ENCODE peak calls at places on chromosome 19, in seven cellular contexts. B is T follicular helper cell, A is HTR-8/SVneo, Y is Daoy, R is NCI-H460, Z is bronchial epithelial cell, C is amniotic epithelial cell. G is an unnamed sample.

GRCh38 chr19:3610745-3611717 is 4.4 kb upstream of the TBXA2R start:
- DNase-seq in B (no peak), A (no peak), Y (no peak), R (no peak), Z (no peak), C (no peak), G (no peak)

GRCh38 chr19:35272122-35272715 is 3.5 kb downstream of the USF2 start:
- DNase-seq in B (no peak), A (no peak), Y (no peak), R (no peak), Z (no peak), C (no peak), G (no peak)

GRCh38 chr19:33804021-33804799 is 7.5 kb downstream of the KCTD15 start:
- DNase-seq in B (no peak), A (no peak), Y (peak; percentile 37), R (no peak), Z (peak; percentile 86), C (peak; percentile 88), G (no peak)

GRCh38 chr19:1084024-1084868 is 10.9 kb downstream of the POLR2E start:
- DNase-seq in B (no peak), A (no peak), Y (no peak), R (no peak), Z (no peak), C (no peak), G (no peak)

GRCh38 chr19:13121551-13122274 is 3.6 kb downstream of the NACC1 start:
- DNase-seq in B (no peak), A (no peak), Y (no peak), R (no peak), Z (no peak), C (no peak), G (no peak)

GRCh38 chr19:43526884-43527859 is at the start of gene ETHE1:
- DNase-seq in B (peak; percentile 49), A (peak; percentile 82), Y (peak; percentile 74), R (peak; percentile 41), Z (peak; percentile 56), C (peak; percentile 44), G (no peak)

GRCh38 chr19:46728693-46729339 is 11.9 kb upstream of the PRKD2 start:
- DNase-seq in B (peak; percentile 72), A (peak; percentile 54), Y (peak; percentile 74), R (peak; percentile 43), Z (peak; percentile 23), C (no peak), G (no peak)

GRCh38 chr19:2410023-2410422 is 17.4 kb downstream of the TIMM13 start:
- DNase-seq in B (no peak), A (no peak), Y (no peak), R (no peak), Z (no peak), C (no peak), G (no peak)

GRCh38 chr19:19385900-19386339 is 19.6 kb upstream of the GATAD2A start:
- DNase-seq in B (peak; percentile 36), A (peak; percentile 27), Y (no peak), R (no peak), Z (no peak), C (no peak), G (no peak)

GRCh38 chr19:45589768-45590167 is 5.2 kb upstream of the OPA3 start:
- DNase-seq in B (no peak), A (no peak), Y (no peak), R (no peak), Z (no peak), C (no peak), G (no peak)

GRCh38 chr19:18386543-18387251 is 739 bp downstream of the GDF15 start:
- DNase-seq in B (no peak), A (no peak), Y (no peak), R (peak; percentile 80), Z (no peak), C (no peak), G (no peak)

GRCh38 chr19:1069009-1069779 is 2.2 kb downstream of the ARHGAP45 start:
- DNase-seq in B (peak; percentile 59), A (no peak), Y (no peak), R (no peak), Z (no peak), C (no peak), G (no peak)

GRCh38 chr19:19261350-19262189 is 11.5 kb downstream of the TM6SF2 start:
- DNase-seq in B (no peak), A (no peak), Y (no peak), R (no peak), Z (no peak), C (no peak), G (no peak)

GRCh38 chr19:1042689-1043511 is 3.0 kb downstream of the ABCA7 start:
- DNase-seq in B (no peak), A (no peak), Y (peak; percentile 53), R (peak; percentile 38), Z (no peak), C (no peak), G (no peak)

GRCh38 chr19:33379151-33379829 is 5.8 kb downstream of the CEBPG start:
- DNase-seq in B (no peak), A (no peak), Y (no peak), R (no peak), Z (no peak), C (no peak), G (no peak)

GRCh38 chr19:12721656-12722565 is 1.8 kb downstream of the TNPO2 start:
- DNase-seq in B (peak; percentile 31), A (peak; percentile 77), Y (peak; percentile 78), R (no peak), Z (no peak), C (peak; percentile 64), G (no peak)